ENCODE peak calls at places on chromosomes 1 and 21, in nine cellular contexts. M, Y, O, L, I, T, X, C and J are unnamed samples.
A peak's percentile ranks its signal among the peaks of the same experiment; 100 is the strongest.

GRCh38 chr1:183290628-183291027 is 104.6 kb downstream of the LAMC2 start:
- DNase-seq in M (no peak), Y (no peak), O (no peak), L (no peak), I (no peak), T (no peak), X (no peak), C (no peak), J (no peak)

GRCh38 chr1:8077120-8077573 is 51.0 kb upstream of the ERRFI1 start:
- DNase-seq in M (no peak), Y (no peak), O (no peak), L (peak; percentile 98), I (no peak), T (peak; percentile 89), X (no peak), C (peak; percentile 79), J (no peak)

GRCh38 chr1:30052178-30052577 is 671.2 kb downstream of the MATN1 start:
- DNase-seq in M (no peak), Y (no peak), O (no peak), L (no peak), I (no peak), T (no peak), X (no peak), C (no peak), J (no peak)

GRCh38 chr21:42421018-42421793 is 17.5 kb downstream of the UBASH3A start:
- DNase-seq in M (no peak), Y (no peak), O (no peak), L (no peak), I (no peak), T (no peak), X (no peak), C (no peak), J (no peak)

GRCh38 chr1:19468397-19468956 is 16.9 kb downstream of the CAPZB start:
- DNase-seq in M (peak; percentile 57), Y (no peak), O (peak; percentile 29), L (no peak), I (no peak), T (no peak), X (peak; percentile 83), C (no peak), J (no peak)

GRCh38 chr1:183804382-183804781 is 538 bp upstream of the RGL1 start:
- DNase-seq in M (no peak), Y (no peak), O (no peak), L (peak; percentile 56), I (no peak), T (no peak), X (no peak), C (no peak), J (peak; percentile 26)

GRCh38 chr1:221234821-221235220 is 355.6 kb downstream of the HLX start:
- DNase-seq in M (no peak), Y (no peak), O (no peak), L (peak; percentile 55), I (no peak), T (no peak), X (no peak), C (no peak), J (no peak)

GRCh38 chr21:35484032-35484431 is 434.9 kb upstream of the RUNX1 start:
- DNase-seq in M (no peak), Y (no peak), O (no peak), L (no peak), I (no peak), T (no peak), X (no peak), C (no peak), J (no peak)

GRCh38 chr1:30038134-30039025 is 685.0 kb downstream of the MATN1 start:
- DNase-seq in M (no peak), Y (no peak), O (no peak), L (no peak), I (no peak), T (no peak), X (no peak), C (no peak), J (no peak)

GRCh38 chr1:36163426-36163825 is 7.5 kb downstream of the MAP7D1 start:
- DNase-seq in M (no peak), Y (no peak), O (no peak), L (no peak), I (no peak), T (no peak), X (no peak), C (no peak), J (no peak)

GRCh38 chr1:20700636-20701215 is 17.1 kb downstream of the KIF17 start:
- DNase-seq in M (no peak), Y (no peak), O (no peak), L (no peak), I (no peak), T (no peak), X (no peak), C (no peak), J (no peak)

GRCh38 chr1:202568466-202569196 is 141.6 kb downstream of the SYT2 start:
- DNase-seq in M (no peak), Y (no peak), O (no peak), L (no peak), I (no peak), T (no peak), X (no peak), C (no peak), J (no peak)

GRCh38 chr1:205348559-205349477 is 7.9 kb downstream of the KLHDC8A start:
- DNase-seq in M (no peak), Y (no peak), O (no peak), L (no peak), I (no peak), T (no peak), X (no peak), C (no peak), J (no peak)

GRCh38 chr1:201614262-201615015 is 75.5 kb downstream of the NAV1 start:
- DNase-seq in M (no peak), Y (no peak), O (no peak), L (no peak), I (no peak), T (peak; percentile 53), X (no peak), C (peak; percentile 33), J (no peak)

GRCh38 chr1:185483217-185483616 is 166.2 kb upstream of the IVNS1ABP start:
- DNase-seq in M (no peak), Y (no peak), O (no peak), L (no peak), I (no peak), T (no peak), X (no peak), C (no peak), J (no peak)

GRCh38 chr1:24018611-24019580 is 38.8 kb upstream of the SRSF10 start:
- DNase-seq in M (no peak), Y (peak; percentile 83), O (no peak), L (peak; percentile 99), I (peak; percentile 67), T (peak; percentile 100), X (no peak), C (peak; percentile 98), J (no peak)

GRCh38 chr1:185375583-185375982 is 58.5 kb upstream of the IVNS1ABP start:
- DNase-seq in M (no peak), Y (no peak), O (no peak), L (peak; percentile 65), I (no peak), T (no peak), X (peak; percentile 76), C (peak; percentile 20), J (no peak)

GRCh38 chr1:32014199-32014936 is 700 bp downstream of the KHDRBS1 start:
- DNase-seq in M (peak; percentile 8), Y (peak; percentile 51), O (no peak), L (peak; percentile 64), I (peak; percentile 22), T (peak; percentile 57), X (peak; percentile 20), C (peak; percentile 55), J (peak; percentile 64)